ENCODE peak calls at places on chromosomes 1 and 21, in seven cellular contexts. One of them, this sample, is unnamed.

GRCh38 chr21:44710756-44711326 is 531 bp downstream of the TSPEAR start:
- DNase-seq in keratinocyte: no peak
- DNase-seq in left ventricle myocardium inferior: no peak
- DNase-seq in osteoblast: no peak
- DNase-seq in stomach: no peak
- DNase-seq in brain microvascular endothelial cell: no peak
- DNase-seq in coronary artery: peak
- DNase-seq in this sample: no peak

GRCh38 chr1:98662354-98662665 is 789 bp downstream of the SNX7 start:
- DNase-seq in keratinocyte: no peak
- DNase-seq in left ventricle myocardium inferior: no peak
- DNase-seq in osteoblast: no peak
- DNase-seq in stomach: no peak
- DNase-seq in brain microvascular endothelial cell: peak
- DNase-seq in coronary artery: no peak
- DNase-seq in this sample: no peak

GRCh38 chr1:22751124-22751531 is 40.5 kb downstream of the EPHB2 start:
- DNase-seq in keratinocyte: no peak
- DNase-seq in left ventricle myocardium inferior: no peak
- DNase-seq in osteoblast: no peak
- DNase-seq in stomach: peak
- DNase-seq in brain microvascular endothelial cell: no peak
- DNase-seq in coronary artery: no peak
- DNase-seq in this sample: no peak

GRCh38 chr21:45634511-45635183 is 8.9 kb upstream of the PCBP3 start:
- DNase-seq in keratinocyte: no peak
- DNase-seq in left ventricle myocardium inferior: no peak
- DNase-seq in osteoblast: peak
- DNase-seq in stomach: no peak
- DNase-seq in brain microvascular endothelial cell: peak
- DNase-seq in coronary artery: no peak
- DNase-seq in this sample: no peak

GRCh38 chr1:166721145-166721544 is 118.1 kb upstream of the POGK start:
- DNase-seq in keratinocyte: no peak
- DNase-seq in left ventricle myocardium inferior: no peak
- DNase-seq in osteoblast: no peak
- DNase-seq in stomach: no peak
- DNase-seq in brain microvascular endothelial cell: no peak
- DNase-seq in coronary artery: no peak
- DNase-seq in this sample: no peak

GRCh38 chr1:208101661-208102431 is 142.3 kb downstream of the PLXNA2 start:
- DNase-seq in keratinocyte: no peak
- DNase-seq in left ventricle myocardium inferior: no peak
- DNase-seq in osteoblast: no peak
- DNase-seq in stomach: no peak
- DNase-seq in brain microvascular endothelial cell: no peak
- DNase-seq in coronary artery: no peak
- DNase-seq in this sample: peak

GRCh38 chr1:47232187-47232874 is at the start of gene TAL1:
- DNase-seq in keratinocyte: no peak
- DNase-seq in left ventricle myocardium inferior: no peak
- DNase-seq in osteoblast: no peak
- DNase-seq in stomach: no peak
- DNase-seq in brain microvascular endothelial cell: no peak
- DNase-seq in coronary artery: no peak
- DNase-seq in this sample: no peak

GRCh38 chr1:21236178-21236577 is 54.1 kb downstream of the ECE1 start:
- DNase-seq in keratinocyte: no peak
- DNase-seq in left ventricle myocardium inferior: no peak
- DNase-seq in osteoblast: no peak
- DNase-seq in stomach: no peak
- DNase-seq in brain microvascular endothelial cell: no peak
- DNase-seq in coronary artery: no peak
- DNase-seq in this sample: no peak

GRCh38 chr21:38804617-38805281 is 980 bp upstream of the ETS2 start:
- DNase-seq in keratinocyte: no peak
- DNase-seq in left ventricle myocardium inferior: peak
- DNase-seq in osteoblast: peak
- DNase-seq in stomach: peak
- DNase-seq in brain microvascular endothelial cell: peak
- DNase-seq in coronary artery: peak
- DNase-seq in this sample: peak

GRCh38 chr1:53281180-53281579 is 42.9 kb upstream of the MAGOH start:
- DNase-seq in keratinocyte: no peak
- DNase-seq in left ventricle myocardium inferior: no peak
- DNase-seq in osteoblast: peak
- DNase-seq in stomach: no peak
- DNase-seq in brain microvascular endothelial cell: no peak
- DNase-seq in coronary artery: no peak
- DNase-seq in this sample: no peak

GRCh38 chr1:18739956-18740355 is 109.3 kb downstream of the PAX7 start:
- DNase-seq in keratinocyte: no peak
- DNase-seq in left ventricle myocardium inferior: no peak
- DNase-seq in osteoblast: no peak
- DNase-seq in stomach: no peak
- DNase-seq in brain microvascular endothelial cell: no peak
- DNase-seq in coronary artery: no peak
- DNase-seq in this sample: no peak

GRCh38 chr1:112882271-112882744 is 73.7 kb downstream of the SLC16A1 start:
- DNase-seq in keratinocyte: no peak
- DNase-seq in left ventricle myocardium inferior: no peak
- DNase-seq in osteoblast: peak
- DNase-seq in stomach: no peak
- DNase-seq in brain microvascular endothelial cell: no peak
- DNase-seq in coronary artery: no peak
- DNase-seq in this sample: no peak

GRCh38 chr1:32892368-32893197 is 6.3 kb downstream of the HPCA start:
- DNase-seq in keratinocyte: no peak
- DNase-seq in left ventricle myocardium inferior: no peak
- DNase-seq in osteoblast: peak
- DNase-seq in stomach: no peak
- DNase-seq in brain microvascular endothelial cell: no peak
- DNase-seq in coronary artery: no peak
- DNase-seq in this sample: peak

GRCh38 chr1:233364695-233365539 is 37.4 kb downstream of the MAP3K21 start:
- DNase-seq in keratinocyte: no peak
- DNase-seq in left ventricle myocardium inferior: no peak
- DNase-seq in osteoblast: peak
- DNase-seq in stomach: no peak
- DNase-seq in brain microvascular endothelial cell: no peak
- DNase-seq in coronary artery: no peak
- DNase-seq in this sample: no peak

DNA sequence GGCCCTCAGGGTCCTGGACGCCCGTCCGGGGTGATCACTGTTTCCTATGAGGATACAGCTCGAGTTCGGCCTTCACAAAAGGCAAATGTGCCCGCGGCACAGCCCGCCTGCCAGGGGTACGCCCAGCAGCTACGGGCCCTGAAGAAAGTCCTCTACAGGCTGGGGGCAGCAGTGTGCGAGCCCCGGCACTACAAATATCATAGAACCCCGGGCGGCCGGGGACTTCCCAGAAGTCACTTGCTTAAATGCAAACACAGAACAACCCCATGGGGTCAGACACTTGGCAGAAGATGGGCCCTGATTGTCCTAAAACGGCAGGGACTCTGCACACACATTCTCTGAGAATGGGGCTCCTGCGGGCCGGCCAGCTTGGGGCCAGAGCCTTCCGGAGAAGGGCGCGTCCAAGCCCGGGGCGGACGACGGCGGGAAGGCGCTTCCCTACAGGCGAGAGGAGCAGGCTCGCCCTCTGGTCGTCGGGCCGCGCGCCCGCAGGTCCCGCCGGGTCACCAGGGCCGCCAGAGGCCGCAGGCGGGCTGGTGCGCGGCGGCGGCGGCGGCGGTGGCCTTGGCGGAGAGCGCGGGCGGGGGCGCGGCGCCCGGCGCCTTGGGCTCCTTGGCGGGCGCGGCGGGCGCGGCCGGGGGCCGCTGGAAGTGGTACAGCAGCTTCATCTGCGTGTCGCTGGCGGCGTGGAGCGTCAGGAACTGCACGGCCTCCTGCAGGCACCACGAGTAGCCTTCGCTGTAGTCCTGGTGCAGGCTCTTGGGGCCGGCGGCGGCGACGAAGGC is 905 bp downstream of the HES5 start:
- DNase-seq in keratinocyte: no peak
- DNase-seq in left ventricle myocardium inferior: no peak
- DNase-seq in osteoblast: peak
- DNase-seq in stomach: no peak
- DNase-seq in brain microvascular endothelial cell: no peak
- DNase-seq in coronary artery: no peak
- DNase-seq in this sample: no peak
- H3K27ac ChIP-seq in keratinocyte: no peak
- H3K27ac ChIP-seq in left ventricle myocardium inferior: peak
- H3K27ac ChIP-seq in osteoblast: no peak
- H3K27ac ChIP-seq in stomach: peak
- H3K27ac ChIP-seq in brain microvascular endothelial cell: no peak
- H3K27ac ChIP-seq in coronary artery: peak
- H3K27ac ChIP-seq in this sample: peak

DNA sequence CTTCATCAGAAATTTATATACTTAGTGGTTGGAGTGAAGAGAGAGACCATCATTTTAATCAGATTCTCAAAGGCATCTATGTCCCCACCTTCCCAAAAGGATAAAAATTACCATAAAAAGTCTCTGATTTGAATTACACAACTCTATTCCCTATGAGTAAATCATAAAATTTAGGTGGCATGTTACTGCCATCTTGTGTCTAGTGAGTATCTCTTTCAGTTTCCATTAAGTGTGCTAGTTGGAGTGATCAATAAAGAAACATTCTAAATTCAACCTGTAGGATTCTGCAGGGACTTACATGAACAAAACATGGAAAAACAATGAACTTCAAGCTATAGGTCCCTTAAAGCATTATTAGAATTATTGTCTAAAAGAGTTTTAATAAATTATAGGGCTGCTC is 655.4 kb downstream of the LTN1 start:
- DNase-seq in keratinocyte: no peak
- DNase-seq in left ventricle myocardium inferior: no peak
- DNase-seq in osteoblast: no peak
- DNase-seq in stomach: no peak
- DNase-seq in brain microvascular endothelial cell: no peak
- DNase-seq in coronary artery: no peak
- DNase-seq in this sample: no peak
- TF ChIP-seq CTCF in keratinocyte: no peak
- TF ChIP-seq CTCF in left ventricle myocardium inferior: peak
- TF ChIP-seq CTCF in osteoblast: peak
- TF ChIP-seq CTCF in stomach: peak
- TF ChIP-seq CTCF in brain microvascular endothelial cell: peak
- TF ChIP-seq CTCF in coronary artery: no peak
- TF ChIP-seq CTCF in this sample: peak

GRCh38 chr1:39614488-39614887 is 25.0 kb downstream of the HEYL start:
- DNase-seq in keratinocyte: no peak
- DNase-seq in left ventricle myocardium inferior: no peak
- DNase-seq in osteoblast: no peak
- DNase-seq in stomach: no peak
- DNase-seq in brain microvascular endothelial cell: no peak
- DNase-seq in coronary artery: no peak
- DNase-seq in this sample: no peak

GRCh38 chr1:39613250-39613649 is 26.2 kb downstream of the HEYL start:
- DNase-seq in keratinocyte: no peak
- DNase-seq in left ventricle myocardium inferior: no peak
- DNase-seq in osteoblast: no peak
- DNase-seq in stomach: no peak
- DNase-seq in brain microvascular endothelial cell: no peak
- DNase-seq in coronary artery: no peak
- DNase-seq in this sample: no peak

GRCh38 chr1:39615086-39615662 is 24.3 kb downstream of the HEYL start:
- DNase-seq in keratinocyte: no peak
- DNase-seq in left ventricle myocardium inferior: no peak
- DNase-seq in osteoblast: no peak
- DNase-seq in stomach: no peak
- DNase-seq in brain microvascular endothelial cell: no peak
- DNase-seq in coronary artery: no peak
- DNase-seq in this sample: no peak

GRCh38 chr1:39608906-39609305 is 30.5 kb downstream of the HEYL start:
- DNase-seq in keratinocyte: no peak
- DNase-seq in left ventricle myocardium inferior: no peak
- DNase-seq in osteoblast: no peak
- DNase-seq in stomach: no peak
- DNase-seq in brain microvascular endothelial cell: no peak
- DNase-seq in coronary artery: no peak
- DNase-seq in this sample: no peak

DNA sequence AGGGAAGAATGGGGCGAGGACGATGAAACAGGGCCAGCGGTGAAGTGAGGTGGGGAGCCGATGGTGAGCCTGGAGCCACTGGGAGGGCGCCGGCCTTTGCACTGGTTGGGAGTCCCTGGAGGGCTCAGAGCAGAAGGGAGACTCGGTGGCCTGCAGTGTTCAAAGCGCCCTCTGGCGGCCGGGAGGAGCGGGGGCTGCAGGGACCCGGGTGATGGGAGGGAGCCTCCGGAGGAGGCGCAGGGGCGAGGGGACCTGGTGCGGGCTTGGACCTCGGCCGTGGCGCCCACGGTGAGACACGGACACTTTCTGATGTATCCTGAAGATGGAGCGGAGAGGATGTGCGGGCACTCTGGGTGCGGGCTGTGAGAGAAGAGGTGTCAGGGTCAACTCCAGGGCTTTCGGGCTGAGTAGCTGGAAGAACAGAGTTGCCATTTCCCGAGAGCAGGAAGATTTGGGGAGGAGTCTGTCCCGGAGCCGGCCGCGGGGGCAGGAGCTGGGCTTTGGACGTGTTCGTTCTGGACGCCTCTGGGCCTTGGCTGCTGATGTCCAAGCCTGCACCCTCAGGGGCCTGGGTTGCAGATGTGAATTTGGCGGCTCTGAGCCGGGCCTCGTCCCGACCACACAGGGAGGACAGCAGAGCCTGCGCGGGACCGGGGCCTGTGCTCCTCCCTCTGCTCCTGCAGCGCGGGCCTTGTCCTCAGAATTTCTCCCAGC is 29.7 kb downstream of the HEYL start:
- DNase-seq in keratinocyte: no peak
- DNase-seq in left ventricle myocardium inferior: peak
- DNase-seq in osteoblast: peak
- DNase-seq in stomach: peak
- DNase-seq in brain microvascular endothelial cell: no peak
- DNase-seq in coronary artery: no peak
- DNase-seq in this sample: no peak
- H3K4me3 ChIP-seq in keratinocyte: no peak
- H3K4me3 ChIP-seq in left ventricle myocardium inferior: peak
- H3K4me3 ChIP-seq in osteoblast: no peak
- H3K4me3 ChIP-seq in stomach: no peak
- H3K4me3 ChIP-seq in brain microvascular endothelial cell: no peak
- H3K4me3 ChIP-seq in coronary artery: peak
- H3K4me3 ChIP-seq in this sample: no peak

DNA sequence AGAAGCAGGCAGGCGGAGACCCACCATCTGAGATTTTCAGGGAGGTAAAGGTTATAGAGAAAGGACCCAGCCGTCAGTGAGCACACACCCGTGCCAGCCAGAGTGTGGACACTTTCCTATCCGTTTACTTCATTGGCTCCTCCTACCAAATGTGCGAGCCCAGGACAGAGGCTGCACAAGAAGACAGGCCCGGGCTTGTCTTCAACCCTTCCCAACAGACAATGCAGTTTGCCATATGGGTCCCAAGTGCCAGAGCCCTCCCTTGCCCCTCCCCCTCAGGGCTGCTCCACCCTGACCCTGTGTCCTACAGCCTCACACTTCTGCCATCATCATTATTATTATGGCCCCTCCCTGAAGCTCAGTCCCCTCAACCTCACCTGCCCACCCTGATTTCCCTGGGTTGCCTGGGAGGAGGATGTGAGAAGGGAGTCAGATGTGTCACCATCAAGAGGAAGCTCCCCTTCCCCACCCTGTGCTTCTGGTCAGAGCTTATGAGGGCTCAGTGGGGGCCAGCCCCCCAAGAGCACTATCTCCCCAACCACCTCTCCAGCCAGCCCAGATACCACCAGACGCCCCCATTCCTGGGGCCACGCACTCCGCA is 9.4 kb downstream of the LAPTM5 start:
- DNase-seq in keratinocyte: no peak
- DNase-seq in left ventricle myocardium inferior: no peak
- DNase-seq in osteoblast: peak
- DNase-seq in stomach: no peak
- DNase-seq in brain microvascular endothelial cell: no peak
- DNase-seq in coronary artery: no peak
- DNase-seq in this sample: peak
- H3K27ac ChIP-seq in keratinocyte: peak
- H3K27ac ChIP-seq in left ventricle myocardium inferior: no peak
- H3K27ac ChIP-seq in osteoblast: no peak
- H3K27ac ChIP-seq in stomach: peak
- H3K27ac ChIP-seq in brain microvascular endothelial cell: no peak
- H3K27ac ChIP-seq in coronary artery: peak
- H3K27ac ChIP-seq in this sample: peak

This sample was measured in dorsolateral prefrontal cortex.